ENCODE peak calls at places on chromosomes 6 and 20, in seven cellular contexts. I is IMR-90, Q is ascending aorta, U is lower lobe of right lung, H is adrenal gland, C is endodermal cell, L is left ventricle myocardium inferior. M is an unnamed sample.

GRCh38 chr6:33428219-33428890 is 8.5 kb downstream of the SYNGAP1 start:
- DNase-seq in I (no peak), Q (no peak), U (peak; percentile 59), H (peak; percentile 55), C (peak; percentile 79), L (no peak), M (no peak)

GRCh38 chr6:38586992-38587391 is 52.7 kb downstream of the BTBD9 start:
- DNase-seq in I (no peak), Q (no peak), U (no peak), H (no peak), C (no peak), L (no peak), M (no peak)

GRCh38 chr6:123808556-123808955 is 4.9 kb downstream of the NKAIN2 start:
- DNase-seq in I (no peak), Q (no peak), U (no peak), H (no peak), C (no peak), L (no peak), M (no peak)

GRCh38 chr6:170172825-170173231 is 118.0 kb downstream of the DLL1 start:
- DNase-seq in I (no peak), Q (peak; percentile 28), U (no peak), H (no peak), C (peak; percentile 31), L (no peak), M (no peak)

GRCh38 chr20:48717959-48718223 is 109.9 kb downstream of the PREX1 start:
- DNase-seq in I (no peak), Q (no peak), U (no peak), H (peak; percentile 11), C (no peak), L (no peak), M (no peak)

GRCh38 chr20:4045741-4046140 is 30.4 kb upstream of the RNF24 start:
- DNase-seq in I (peak; percentile 69), Q (no peak), U (no peak), H (no peak), C (peak; percentile 39), L (no peak), M (no peak)

GRCh38 chr6:4879724-4880372 is 103.6 kb downstream of the CDYL start:
- DNase-seq in I (no peak), Q (no peak), U (no peak), H (no peak), C (no peak), L (no peak), M (no peak)

GRCh38 chr20:51586005-51586440 is 43.5 kb upstream of the NFATC2 start:
- DNase-seq in I (peak; percentile 83), Q (no peak), U (no peak), H (no peak), C (peak; percentile 58), L (no peak), M (peak; percentile 92)

GRCh38 chr20:37510226-37510625 is 10.8 kb upstream of the NNAT start:
- DNase-seq in I (no peak), Q (no peak), U (no peak), H (no peak), C (no peak), L (no peak), M (no peak)

GRCh38 chr6:130075879-130076278 is 57.5 kb downstream of the L3MBTL3 start:
- DNase-seq in I (peak; percentile 8), Q (no peak), U (no peak), H (no peak), C (no peak), L (no peak), M (peak; percentile 20)

GRCh38 chr20:36833275-36834020 is 42.5 kb upstream of the TLDC2 start:
- DNase-seq in I (peak; percentile 95), Q (no peak), U (no peak), H (no peak), C (no peak), L (no peak), M (peak; percentile 46)

GRCh38 chr20:62496525-62497218 is 20.9 kb upstream of the GATA5 start:
- DNase-seq in I (no peak), Q (no peak), U (no peak), H (no peak), C (peak; percentile 89), L (no peak), M (no peak)

GRCh38 chr20:5727018-5727515 is 23.1 kb upstream of the SHLD1 start:
- DNase-seq in I (no peak), Q (no peak), U (no peak), H (no peak), C (no peak), L (no peak), M (no peak)

GRCh38 chr6:133921249-133921859 is 31.7 kb upstream of the TBPL1 start:
- DNase-seq in I (peak; percentile 81), Q (peak; percentile 90), U (peak; percentile 72), H (peak; percentile 80), C (peak; percentile 94), L (peak; percentile 68), M (peak; percentile 89)

GRCh38 chr6:113370508-113370907 is 486.6 kb upstream of the MARCKS start:
- DNase-seq in I (no peak), Q (no peak), U (no peak), H (no peak), C (no peak), L (no peak), M (no peak)

GRCh38 chr6:122005661-122006060 is 393.8 kb upstream of the HSF2 start:
- DNase-seq in I (no peak), Q (no peak), U (no peak), H (no peak), C (no peak), L (no peak), M (no peak)

GRCh38 chr6:149419696-149420404 is 19.8 kb downstream of the SUMO4 start:
- DNase-seq in I (no peak), Q (no peak), U (no peak), H (no peak), C (no peak), L (no peak), M (no peak)

GRCh38 chr20:50289581-50289980 is 99.0 kb downstream of the CEBPB start:
- DNase-seq in I (no peak), Q (no peak), U (no peak), H (no peak), C (no peak), L (no peak), M (no peak)

GRCh38 chr6:55176958-55177357 is 2.6 kb downstream of the HCRTR2 start:
- DNase-seq in I (peak; percentile 23), Q (no peak), U (no peak), H (no peak), C (peak; percentile 63), L (no peak), M (no peak)

GRCh38 chr20:19777311-19777710 is 19.3 kb downstream of the RIN2 start:
- DNase-seq in I (no peak), Q (peak; percentile 55), U (no peak), H (no peak), C (no peak), L (no peak), M (no peak)

GRCh38 chr6:29509239-29509638 is 21.5 kb upstream of the MAS1L start:
- DNase-seq in I (no peak), Q (no peak), U (no peak), H (no peak), C (peak; percentile 10), L (no peak), M (no peak)

GRCh38 chr20:57169162-57169561 is 97.3 kb downstream of the BMP7 start:
- DNase-seq in I (no peak), Q (no peak), U (no peak), H (no peak), C (no peak), L (no peak), M (no peak)

GRCh38 chr20:53622247-53623114 is 28.8 kb upstream of the ZNF217 start:
- DNase-seq in I (no peak), Q (peak; percentile 44), U (no peak), H (no peak), C (peak; percentile 49), L (no peak), M (no peak)

GRCh38 chr20:58515240-58516212 is at the start of gene APCDD1L:
- DNase-seq in I (peak; percentile 69), Q (peak; percentile 76), U (no peak), H (no peak), C (peak; percentile 84), L (no peak), M (peak; percentile 64)
- H3K4me3 ChIP-seq in I (peak within 1 kb of the TSS; percentile 58), Q (peak within 1 kb of the TSS; percentile 41), U (no peak within 1 kb of the TSS), H (no peak within 1 kb of the TSS), C (peak within 1 kb of the TSS; percentile 73), L (peak within 1 kb of the TSS; percentile 53), M (peak within 1 kb of the TSS; percentile 66)

GRCh38 chr20:33826270-33826897 is 15.2 kb downstream of the CHMP4B start:
- DNase-seq in I (no peak), Q (no peak), U (no peak), H (no peak), C (peak; percentile 77), L (no peak), M (no peak)
- TF ChIP-seq CTCF in I (no peak), Q (no peak), U (no peak), H (no peak), C (no peak), L (no peak), M (no peak)

GRCh38 chr6:15913001-15913400 is 215.9 kb upstream of the MYLIP start:
- DNase-seq in I (no peak), Q (no peak), U (no peak), H (no peak), C (no peak), L (no peak), M (no peak)

GRCh38 chr6:15909290-15910070 is 219.4 kb upstream of the MYLIP start:
- DNase-seq in I (no peak), Q (no peak), U (no peak), H (no peak), C (no peak), L (no peak), M (no peak)

GRCh38 chr6:15913573-15913972 is 215.3 kb upstream of the MYLIP start:
- DNase-seq in I (no peak), Q (no peak), U (no peak), H (no peak), C (no peak), L (no peak), M (no peak)

GRCh38 chr6:15912505-15912767 is 216.4 kb upstream of the MYLIP start:
- DNase-seq in I (no peak), Q (no peak), U (no peak), H (no peak), C (no peak), L (no peak), M (no peak)

DNA sequence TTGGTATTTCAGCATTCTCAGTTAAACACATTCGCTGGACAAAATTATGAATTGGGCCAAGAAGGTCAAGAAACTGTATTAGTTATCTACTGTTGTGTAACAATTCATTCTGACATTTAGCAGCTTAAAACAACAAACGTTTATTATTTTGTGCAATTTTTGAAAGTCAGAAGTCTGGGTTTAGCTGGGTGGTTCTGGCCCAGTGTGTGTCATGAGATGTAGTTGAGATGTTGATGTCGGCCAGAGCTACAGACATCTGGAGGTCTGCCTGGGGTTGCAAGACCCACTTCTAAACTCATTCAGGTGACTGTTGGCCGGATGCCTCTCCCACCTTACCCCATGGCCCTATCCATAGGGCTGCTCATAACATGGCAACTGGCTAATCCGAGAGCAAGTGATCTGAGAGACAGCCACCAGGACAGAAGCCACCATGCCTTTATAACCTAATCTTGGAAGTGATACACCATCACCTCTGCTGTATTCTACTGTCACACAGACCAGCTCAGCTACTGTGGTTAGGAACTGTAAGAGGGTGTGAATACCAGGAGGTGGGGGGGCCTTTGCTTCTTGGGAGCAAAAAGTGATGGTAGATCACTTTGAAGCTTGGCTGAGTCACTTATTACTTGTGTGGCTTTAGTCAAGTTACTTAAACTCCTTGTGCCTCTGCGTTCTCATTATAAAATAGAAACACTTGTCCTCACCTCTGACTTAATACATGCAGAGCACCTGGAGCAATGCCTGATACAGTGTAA is 217.0 kb upstream of the MYLIP start:
- DNase-seq in I (no peak), Q (no peak), U (no peak), H (no peak), C (peak; percentile 70), L (no peak), M (no peak)
- H3K4me3 ChIP-seq in I (no peak overlapping the region), Q (no peak overlapping the region), U (no peak overlapping the region), H (no peak overlapping the region), C (no peak overlapping the region), L (no peak overlapping the region), M (no peak overlapping the region)

GRCh38 chr20:61191096-61191495 is 61.0 kb upstream of the CDH4 start:
- DNase-seq in I (no peak), Q (no peak), U (no peak), H (no peak), C (no peak), L (no peak), M (no peak)
- TF ChIP-seq CTCF in I (no peak), Q (no peak), U (no peak), H (no peak), C (no peak), L (no peak), M (no peak)